ENCODE peak calls at places on chromosomes 1 and 21, in six cellular contexts. V, Y, M, C, P and K are unnamed samples.

GRCh38 chr1:201606581-201606980 is 67.7 kb downstream of the NAV1 start:
- DNase-seq in P (no peak), Y (no peak), C (no peak), M (no peak), V (no peak), K (no peak)

GRCh38 chr1:155932487-155932886 is 1.7 kb downstream of the KHDC4 start:
- DNase-seq in C (no peak), M (no peak), Y (no peak), P (no peak), V (no peak), K (no peak)

GRCh38 chr1:205528887-205529825 is 24.7 kb downstream of the CDK18 start:
- DNase-seq in C (peak), P (no peak), M (peak), V (peak), Y (peak), K (peak)

GRCh38 chr1:206816390-206817287 is 44.3 kb upstream of the IL10 start:
- DNase-seq in P (no peak), Y (peak), M (peak), V (no peak), C (no peak), K (no peak)

GRCh38 chr1:105483436-105483835 is 1573.0 kb upstream of the PRMT6 start:
- DNase-seq in V (no peak), M (no peak), P (no peak), C (peak), Y (no peak), K (no peak)

GRCh38 chr1:155322571-155322952 is 1.9 kb downstream of the RUSC1 start:
- DNase-seq in M (no peak), P (no peak), C (peak), Y (no peak), V (peak), K (peak)

GRCh38 chr1:199759268-199759724 is 268.2 kb upstream of the NR5A2 start:
- DNase-seq in M (no peak), C (peak), P (no peak), V (no peak), Y (no peak), K (peak)

GRCh38 chr1:109785446-109786106 is 21.9 kb upstream of the EPS8L3 start:
- DNase-seq in M (no peak), C (no peak), V (no peak), Y (no peak), P (no peak), K (no peak)

GRCh38 chr21:34553199-34553952 is 41.4 kb upstream of the KCNE1 start:
- DNase-seq in C (peak), V (no peak), P (peak), M (no peak), Y (no peak), K (peak)

GRCh38 chr1:171251741-171252300 is 3.5 kb downstream of the FMO1 start:
- DNase-seq in V (no peak), Y (no peak), M (no peak), P (no peak), C (no peak), K (no peak)

GRCh38 chr21:34983680-34984086 is 65.4 kb downstream of the RUNX1 start:
- DNase-seq in C (peak), V (no peak), M (peak), Y (no peak), P (no peak), K (peak)

GRCh38 chr1:86522230-86522629 is 24.6 kb upstream of the CLCA4 start:
- DNase-seq in V (no peak), Y (no peak), P (no peak), M (no peak), C (no peak), K (no peak)

GRCh38 chr1:204416589-204417230 is 5.1 kb upstream of the PPP1R15B start:
- DNase-seq in V (no peak), M (no peak), C (no peak), Y (no peak), P (no peak), K (no peak)

GRCh38 chr1:150168960-150169565 is 19.3 kb downstream of the PLEKHO1 start:
- DNase-seq in Y (peak), P (peak), V (no peak), C (no peak), M (peak), K (peak)

GRCh38 chr1:34850382-34850781 is 9.2 kb downstream of the SMIM12 start:
- DNase-seq in M (no peak), P (no peak), V (no peak), C (no peak), Y (no peak), K (no peak)

GRCh38 chr1:246005067-246005466 is 502.0 kb downstream of the SMYD3 start:
- DNase-seq in P (peak), C (peak), M (no peak), V (no peak), Y (no peak), K (peak)

GRCh38 chr1:246679211-246680177 is 44.7 kb upstream of the SCCPDH start:
- DNase-seq in M (no peak), V (no peak), P (no peak), Y (no peak), C (no peak), K (no peak)

GRCh38 chr1:48016526-48016925 is 19.3 kb upstream of the TRABD2B start:
- DNase-seq in Y (no peak), C (no peak), M (no peak), P (no peak), V (no peak), K (no peak)

GRCh38 chr1:41728403-41729202 is 190.1 kb downstream of the HIVEP3 start:
- DNase-seq in C (no peak), V (no peak), M (peak), P (no peak), Y (peak), K (no peak)

GRCh38 chr1:204842369-204842768 is 28.3 kb upstream of the NFASC start:
- DNase-seq in M (no peak), C (no peak), Y (no peak), V (no peak), P (no peak), K (no peak)